ENCODE peak calls at places on chromosomes 7 and 10, in five cellular contexts. X, U, Z, L and B are unnamed samples.

GRCh38 chr7:69892790-69893189 is 294.5 kb downstream of the AUTS2 start:
- DNase-seq in X (no peak), L (no peak), U (no peak), Z (no peak), B (no peak)

GRCh38 chr10:78959217-78959616 is 109.5 kb upstream of the ZMIZ1 start:
- DNase-seq in Z (no peak), L (no peak), U (no peak), X (no peak), B (no peak)

GRCh38 chr7:23685770-23686169 is 5.8 kb downstream of the FAM221A start:
- DNase-seq in U (no peak), Z (no peak), X (no peak), L (no peak), B (no peak)

GRCh38 chr10:76430330-76430729 is 998.9 kb downstream of the LRMDA start:
- DNase-seq in X (no peak), U (no peak), L (no peak), Z (no peak), B (no peak)

GRCh38 chr7:159318682-159319351 is 174.2 kb upstream of the VIPR2 start:
- DNase-seq in X (no peak), U (no peak), Z (no peak), L (no peak), B (no peak)

GRCh38 chr7:76300210-76300731 is 2.2 kb upstream of the HSPB1 start:
- DNase-seq in Z (peak; percentile 53), L (no peak), U (no peak), X (no peak), B (no peak)

GRCh38 chr7:122006687-122007086 is 133.7 kb downstream of the PTPRZ1 start:
- DNase-seq in U (no peak), X (no peak), Z (no peak), L (no peak), B (no peak)

GRCh38 chr10:6128591-6129383 is 40.0 kb downstream of the RBM17 start:
- DNase-seq in L (no peak), X (no peak), Z (no peak), U (no peak), B (no peak)

GRCh38 chr7:39294022-39294421 is 272.2 kb upstream of the YAE1 start:
- DNase-seq in L (no peak), Z (no peak), X (no peak), U (no peak), B (no peak)

GRCh38 chr10:30434273-30435067 is 486 bp downstream of the MAP3K8 start:
- DNase-seq in U (peak; percentile 83), Z (peak; percentile 88), L (peak; percentile 81), X (peak; percentile 97), B (peak; percentile 44)

GRCh38 chr10:123009105-123009805 is 449 bp downstream of the ACADSB start:
- DNase-seq in U (peak; percentile 17), L (peak; percentile 27), X (peak; percentile 82), Z (peak; percentile 30), B (peak; percentile 55)

GRCh38 chr10:42987575-42987974 is 89.3 kb upstream of the RET start:
- DNase-seq in Z (no peak), X (no peak), L (no peak), U (no peak), B (no peak)

GRCh38 chr7:128941946-128942526 is 4.3 kb downstream of the IRF5 start:
- DNase-seq in L (no peak), Z (no peak), X (no peak), U (no peak), B (no peak)
- H3K4me3 ChIP-seq in L (no peak overlapping the region), Z (no peak overlapping the region), X (no peak overlapping the region), U (no peak overlapping the region), B (no peak overlapping the region)

GRCh38 chr10:32388258-32389027 is 41.5 kb upstream of the EPC1 start:
- DNase-seq in L (no peak), Z (no peak), U (no peak), X (no peak), B (no peak)
- H3K4me1 ChIP-seq in L (peaks cover 5% of the 10 kb centered on the region), Z (no peaks in the 10 kb centered on the region), U (no peaks in the 10 kb centered on the region), X (no peaks in the 10 kb centered on the region), B (peaks cover 3% of the 10 kb centered on the region)

GRCh38 chr7:3481435-3481834 is 180.4 kb downstream of the SDK1 start:
- DNase-seq in Z (no peak), X (no peak), U (no peak), L (no peak), B (no peak)

GRCh38 chr7:3480197-3480596 is 179.1 kb downstream of the SDK1 start:
- DNase-seq in U (no peak), X (no peak), Z (no peak), L (no peak), B (no peak)

GRCh38 chr7:3482147-3482921 is 181.3 kb downstream of the SDK1 start:
- DNase-seq in X (no peak), U (no peak), L (peak; percentile 31), Z (peak; percentile 15), B (no peak)
- TF ChIP-seq CTCF in X (no peak), U (peak; percentile 28), L (peak; percentile 70), Z (peak; percentile 40), B (no peak)

GRCh38 chr10:69575164-69575722 is 2.0 kb upstream of the NEUROG3 start:
- DNase-seq in Z (no peak), U (no peak), L (no peak), X (no peak), B (no peak)
- H3K4me3 ChIP-seq in Z (no peak overlapping the region), U (no peak overlapping the region), L (peak overlapping the region; percentile 29), X (no peak overlapping the region), B (no peak overlapping the region)

GRCh38 chr10:10797467-10797866 is 220.2 kb upstream of the CELF2 start:
- DNase-seq in Z (no peak), X (peak; percentile 39), L (no peak), U (no peak), B (no peak)

GRCh38 chr10:10798021-10798420 is 219.7 kb upstream of the CELF2 start:
- DNase-seq in Z (no peak), U (no peak), L (no peak), X (no peak), B (no peak)

GRCh38 chr10:10796061-10796773 is 221.5 kb upstream of the CELF2 start:
- DNase-seq in L (no peak), U (peak; percentile 31), Z (no peak), X (no peak), B (no peak)

GRCh38 chr10:10796774-10797415 is 220.8 kb upstream of the CELF2 start:
- DNase-seq in U (no peak), Z (no peak), X (no peak), L (no peak), B (no peak)

DNA sequence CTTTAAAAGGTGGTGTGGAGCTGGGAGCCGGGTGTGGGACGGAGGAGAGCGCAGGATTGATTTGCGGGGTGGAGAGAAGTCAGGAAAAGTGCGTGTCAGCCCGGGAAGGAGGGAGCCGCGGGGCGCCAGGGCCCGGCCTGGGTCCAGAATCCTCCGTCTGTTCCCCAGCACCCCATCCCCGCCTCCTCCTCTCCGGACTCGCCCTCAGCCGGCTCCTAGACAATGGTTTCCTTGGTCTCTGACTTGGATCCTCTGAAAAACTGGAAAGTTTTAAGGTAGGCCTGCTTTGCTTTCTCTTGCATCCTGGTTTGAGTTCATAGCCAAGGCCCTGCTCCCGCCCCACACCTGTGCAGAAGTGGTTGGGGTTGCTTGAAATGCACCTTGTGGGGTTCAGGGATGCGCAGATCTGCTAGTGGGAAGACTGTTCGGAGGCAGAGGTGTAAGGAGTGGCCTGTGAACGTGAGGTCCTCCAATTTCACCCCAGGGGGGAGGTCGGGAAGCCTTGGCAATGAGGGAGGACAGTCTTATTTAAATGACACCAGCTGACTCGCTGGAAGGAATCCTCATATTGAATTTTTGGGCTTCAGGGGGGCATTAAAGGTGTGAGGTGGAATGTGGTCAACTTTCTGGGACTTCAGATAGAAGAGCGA is 219.0 kb upstream of the CELF2 start:
- DNase-seq in Z (no peak), U (no peak), X (peak; percentile 62), L (no peak), B (no peak)
- H3K4me1 ChIP-seq in Z (peaks cover 4% of the 10 kb centered on the region), U (peaks cover 36% of the 10 kb centered on the region), X (peaks cover 22% of the 10 kb centered on the region), L (no peaks in the 10 kb centered on the region), B (no peaks in the 10 kb centered on the region)

GRCh38 chr7:50588937-50589336 is 23.7 kb upstream of the DDC start:
- DNase-seq in X (peak; percentile 71), L (no peak), Z (no peak), U (no peak), B (no peak)
- TF ChIP-seq CTCF in X (no peak), L (no peak), Z (no peak), U (peak; percentile 16), B (no peak)

DNA sequence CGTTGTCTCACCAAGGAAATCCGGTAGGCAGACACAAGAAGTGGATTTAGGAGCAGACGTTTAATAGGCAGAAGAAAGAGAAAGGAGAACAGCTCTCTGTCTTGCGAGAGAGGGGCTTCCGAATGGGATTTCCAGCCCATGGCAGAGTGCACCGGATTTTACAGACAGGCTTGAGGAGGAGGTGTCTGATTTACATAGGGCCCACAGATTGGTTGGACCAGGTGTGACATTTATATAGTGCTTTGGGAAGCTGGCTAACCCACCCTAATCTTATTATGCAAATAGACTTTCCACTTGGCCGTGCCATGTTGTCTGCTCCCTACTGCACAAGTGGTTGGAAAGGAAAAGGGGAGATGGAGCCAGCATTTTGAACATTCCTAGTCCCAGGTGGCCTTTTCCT is 57.8 kb downstream of the ANKMY2 start:
- DNase-seq in U (peak; percentile 21), Z (no peak), X (no peak), L (no peak), B (no peak)
- H3K4me3 ChIP-seq in U (peak overlapping the region; percentile 26), Z (no peak overlapping the region), X (no peak overlapping the region), L (no peak overlapping the region), B (no peak overlapping the region)

GRCh38 chr10:625335-625699 is 64.2 kb downstream of the DIP2C start:
- DNase-seq in L (no peak), Z (no peak), X (no peak), U (peak; percentile 60), B (no peak)
- H3K4me1 ChIP-seq in L (peaks cover 12% of the 10 kb centered on the region), Z (peaks cover 27% of the 10 kb centered on the region), X (peaks cover 12% of the 10 kb centered on the region), U (peaks cover 34% of the 10 kb centered on the region), B (peaks cover 4% of the 10 kb centered on the region)